ENCODE peak calls at places on chromosome 4, in seven cellular contexts. J is mesenchymal stem cell, N is neuronal stem cell, L is H9, H is IMR-90, A is H1, D is mesendoderm. R is an unnamed sample.

GRCh38 chr4:15164571-15164970 is 162.3 kb downstream of the CPEB2 start:
- DNase-seq in J (peak; percentile 78), N (no peak), L (no peak), H (peak; percentile 27), A (no peak), D (no peak), R (peak; percentile 29)

GRCh38 chr4:34721835-34722234 is 1522.5 kb downstream of the ARAP2 start:
- DNase-seq in J (no peak), N (no peak), L (no peak), H (no peak), A (no peak), D (no peak), R (peak; percentile 76)

GRCh38 chr4:26462874-26463273 is 27.4 kb downstream of the CCKAR start:
- DNase-seq in J (no peak), N (no peak), L (no peak), H (peak; percentile 71), A (no peak), D (no peak), R (no peak)

GRCh38 chr4:104631000-104631399 is 136.3 kb upstream of the CXXC4 start:
- DNase-seq in J (no peak), N (no peak), L (no peak), H (no peak), A (no peak), D (no peak), R (no peak)

GRCh38 chr4:55727746-55728145 is 91.6 kb upstream of the NMU start:
- DNase-seq in J (no peak), N (no peak), L (no peak), H (no peak), A (no peak), D (peak; percentile 32), R (no peak)

GRCh38 chr4:108683479-108683878 is 33.1 kb downstream of the OSTC start:
- DNase-seq in J (peak; percentile 50), N (no peak), L (no peak), H (peak; percentile 41), A (no peak), D (peak; percentile 50), R (peak; percentile 18)

GRCh38 chr4:22091351-22091731 is 142.8 kb upstream of the KCNIP4 start:
- DNase-seq in J (no peak), N (no peak), L (peak; percentile 36), H (no peak), A (peak; percentile 7), D (peak; percentile 69), R (no peak)

GRCh38 chr4:39043697-39044363 is 11.6 kb upstream of the TMEM156 start:
- DNase-seq in J (peak; percentile 80), N (no peak), L (no peak), H (peak; percentile 52), A (no peak), D (peak; percentile 14), R (peak; percentile 14)

DNA sequence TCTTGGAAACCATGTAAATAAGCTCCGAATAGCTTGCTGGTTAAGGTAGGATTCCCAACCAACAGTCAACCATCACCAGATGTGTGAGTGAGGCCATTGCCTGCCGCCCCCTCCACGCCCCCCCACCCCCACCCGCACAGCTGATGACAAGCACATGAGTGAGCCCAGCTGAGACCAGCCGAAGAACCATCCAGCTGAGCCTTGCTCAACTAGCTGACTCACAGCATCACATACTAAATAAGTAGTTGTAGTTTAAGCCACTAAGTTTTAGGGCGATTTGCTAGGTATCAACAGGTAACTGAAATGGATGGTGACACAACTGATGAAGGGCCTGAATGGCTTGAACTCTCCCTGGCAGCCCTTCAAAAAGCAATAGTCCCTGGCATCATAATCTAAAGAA is 1.6 kb upstream of the CCDC149 start:
- DNase-seq in J (no peak), N (no peak), L (no peak), H (no peak), A (no peak), D (no peak), R (no peak)
- H3K4ac ChIP-seq in J (no peak overlapping the region), N (no peak overlapping the region), L (no peak overlapping the region), H (no peak overlapping the region), A (no peak overlapping the region), D (no peak overlapping the region), R (no peak overlapping the region)

DNA sequence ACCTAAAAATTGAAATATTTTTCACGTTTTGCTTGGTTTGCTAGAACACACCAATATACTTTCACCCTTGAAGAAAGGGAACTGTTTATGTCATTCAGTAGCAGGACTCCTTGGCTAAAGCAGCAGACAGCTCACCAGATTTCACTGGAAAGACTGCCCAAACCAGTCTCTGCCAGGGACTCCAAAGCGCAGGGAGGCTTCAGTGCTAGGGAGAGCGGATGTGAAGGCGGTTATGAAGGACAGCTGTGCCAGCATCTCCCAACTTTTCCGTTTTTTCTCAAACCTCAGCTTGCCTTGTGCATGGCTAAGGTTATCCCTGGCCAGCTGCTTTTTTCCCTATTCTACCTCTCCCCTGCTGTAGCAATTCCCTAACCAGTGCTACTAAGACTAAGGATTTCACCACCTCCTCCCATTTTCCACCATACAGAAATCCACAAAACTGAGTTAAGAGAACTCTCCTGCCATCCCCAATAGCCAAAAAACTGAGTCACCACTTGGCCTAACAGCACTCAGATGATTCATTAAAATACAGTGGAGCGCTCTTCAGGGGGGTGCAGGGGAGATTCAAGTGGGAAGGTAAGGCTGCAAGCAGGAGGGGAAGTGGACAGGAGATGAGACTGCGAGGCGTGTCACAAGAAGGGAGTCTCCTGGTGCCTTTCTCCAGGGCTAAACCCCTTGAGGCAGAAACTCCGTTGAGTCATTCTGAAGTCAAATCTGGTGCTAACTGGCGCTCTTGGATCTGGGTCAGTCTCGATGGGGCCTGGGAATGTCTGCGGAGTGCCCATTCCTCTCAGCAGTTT is 90.7 kb downstream of the PALLD start:
- DNase-seq in J (peak; percentile 83), N (no peak), L (no peak), H (peak; percentile 88), A (no peak), D (peak; percentile 82), R (peak; percentile 83)
- H3K4me1 ChIP-seq in J (peaks cover 10% of the 10 kb centered on the region), N (peaks cover 2% of the 10 kb centered on the region), L (no peaks in the 10 kb centered on the region), H (peaks cover 18% of the 10 kb centered on the region), A (no peaks in the 10 kb centered on the region), D (peaks cover 3% of the 10 kb centered on the region), R (peaks cover 21% of the 10 kb centered on the region)

GRCh38 chr4:6730603-6731300 is 14.8 kb downstream of the BLOC1S4 start:
- DNase-seq in J (no peak), N (no peak), L (peak; percentile 31), H (no peak), A (no peak), D (no peak), R (no peak)
- H3K4ac ChIP-seq in J (peak overlapping the region; percentile 20), N (no peak overlapping the region), L (no peak overlapping the region), H (peak overlapping the region; percentile 86), A (no peak overlapping the region), D (no peak overlapping the region), R (no peak overlapping the region)

GRCh38 chr4:2267841-2268240 is 5.9 kb upstream of the MXD4 start:
- DNase-seq in J (no peak), N (no peak), L (no peak), H (no peak), A (no peak), D (no peak), R (no peak)

GRCh38 chr4:2266821-2267220 is 4.9 kb upstream of the MXD4 start:
- DNase-seq in J (no peak), N (no peak), L (no peak), H (no peak), A (no peak), D (no peak), R (no peak)

GRCh38 chr4:2266181-2266580 is 4.3 kb upstream of the MXD4 start:
- DNase-seq in J (no peak), N (no peak), L (no peak), H (no peak), A (no peak), D (no peak), R (no peak)

GRCh38 chr4:2268357-2269205 is 6.7 kb upstream of the MXD4 start:
- DNase-seq in J (no peak), N (no peak), L (no peak), H (no peak), A (no peak), D (no peak), R (no peak)

GRCh38 chr4:2267320-2267811 is 5.5 kb upstream of the MXD4 start:
- DNase-seq in J (no peak), N (no peak), L (no peak), H (no peak), A (no peak), D (no peak), R (no peak)
- H3K4me1 ChIP-seq in J (peaks cover 33% of the 10 kb centered on the region), N (peaks cover 11% of the 10 kb centered on the region), L (peaks cover 2% of the 10 kb centered on the region), H (peaks cover 3% of the 10 kb centered on the region), A (peaks cover 15% of the 10 kb centered on the region), D (no peaks in the 10 kb centered on the region), R (peaks cover 4% of the 10 kb centered on the region)

GRCh38 chr4:6229095-6229494 is 28.7 kb upstream of the JAKMIP1 start:
- DNase-seq in J (no peak), N (no peak), L (peak; percentile 18), H (no peak), A (no peak), D (no peak), R (no peak)

GRCh38 chr4:6226506-6226905 is 26.2 kb upstream of the JAKMIP1 start:
- DNase-seq in J (no peak), N (no peak), L (peak; percentile 14), H (no peak), A (no peak), D (no peak), R (no peak)

GRCh38 chr4:6225469-6225868 is 25.1 kb upstream of the JAKMIP1 start:
- DNase-seq in J (peak; percentile 5), N (peak; percentile 58), L (peak; percentile 62), H (peak; percentile 12), A (no peak), D (peak; percentile 89), R (peak; percentile 42)

GRCh38 chr4:6228158-6229067 is 28.1 kb upstream of the JAKMIP1 start:
- DNase-seq in J (no peak), N (no peak), L (peak; percentile 15), H (no peak), A (no peak), D (no peak), R (no peak)

DNA sequence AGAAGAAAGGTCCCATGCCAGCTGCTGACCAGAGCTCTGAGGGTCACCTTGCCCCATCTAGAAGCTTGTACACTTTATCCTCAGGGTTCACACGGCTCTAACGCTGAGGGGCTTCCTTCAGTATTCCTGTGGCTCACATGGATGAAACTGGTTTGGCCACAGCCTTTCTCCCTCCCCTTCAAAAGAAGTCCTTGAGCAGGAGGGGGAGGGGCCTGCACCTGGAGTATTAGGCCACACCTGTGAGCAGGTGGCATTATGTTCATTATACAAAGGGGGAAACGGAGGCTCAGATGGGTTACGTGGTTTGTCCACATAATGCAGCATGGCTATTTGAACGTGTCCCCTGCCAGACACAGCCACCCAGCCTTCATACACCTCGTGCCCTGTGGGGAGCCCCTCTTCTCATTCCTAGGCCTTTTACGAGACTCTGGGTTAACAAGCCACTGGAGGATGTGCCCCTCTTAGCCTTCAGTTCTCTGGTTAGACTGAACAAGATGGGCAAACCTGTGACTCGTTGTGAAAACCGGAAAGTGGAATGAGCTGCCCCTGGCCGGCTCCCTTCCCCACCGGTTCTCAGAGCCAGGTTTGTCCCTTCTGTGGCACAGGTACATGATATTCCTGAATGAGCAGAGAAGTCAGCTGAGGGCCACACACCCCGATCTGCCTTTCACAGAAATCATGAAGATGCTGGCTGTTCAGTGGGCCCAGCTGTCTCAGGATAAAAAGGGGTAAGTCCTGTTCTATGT is 27.2 kb upstream of the JAKMIP1 start:
- DNase-seq in J (no peak), N (no peak), L (peak; percentile 27), H (no peak), A (no peak), D (no peak), R (no peak)
- H3K4ac ChIP-seq in J (no peak overlapping the region), N (no peak overlapping the region), L (no peak overlapping the region), H (no peak overlapping the region), A (no peak overlapping the region), D (no peak overlapping the region), R (no peak overlapping the region)

GRCh38 chr4:159269956-159270355 is 167.1 kb downstream of the RAPGEF2 start:
- DNase-seq in J (no peak), N (no peak), L (no peak), H (no peak), A (no peak), D (no peak), R (no peak)
- H3K4me1 ChIP-seq in J (peaks cover 3% of the 10 kb centered on the region), N (peaks cover 25% of the 10 kb centered on the region), L (peaks cover 5% of the 10 kb centered on the region), H (peaks cover 20% of the 10 kb centered on the region), A (peaks cover 3% of the 10 kb centered on the region), D (peaks cover 2% of the 10 kb centered on the region), R (no peaks in the 10 kb centered on the region)